ENCODE peak calls at places on chromosomes 4 and X, in six cellular contexts. V, O, R, B, J and N are unnamed samples.

GRCh38 chr4:119655111-119655837 is 26.7 kb upstream of the PDE5A start:
- DNase-seq in V (no peak), O (no peak), R (peak; percentile 76), B (no peak), J (no peak), N (no peak)

GRCh38 chrX:13659057-13659456 is 6.1 kb downstream of the TCEANC start:
- DNase-seq in V (no peak), O (no peak), R (peak; percentile 76), B (peak; percentile 64), J (no peak), N (peak; percentile 77)

GRCh38 chr4:56976878-56977320 is 507 bp downstream of the NOA1 start:
- DNase-seq in V (peak; percentile 73), O (peak; percentile 29), R (no peak), B (peak; percentile 28), J (peak; percentile 72), N (peak; percentile 74)

GRCh38 chrX:19772759-19773623 is 114.4 kb downstream of the SH3KBP1 start:
- DNase-seq in V (no peak), O (no peak), R (no peak), B (no peak), J (no peak), N (no peak)

GRCh38 chr4:11268149-11268548 is 160.5 kb downstream of the HS3ST1 start:
- DNase-seq in V (no peak), O (no peak), R (no peak), B (no peak), J (no peak), N (no peak)

GRCh38 chr4:119139316-119139715 is 3.7 kb downstream of the MYOZ2 start:
- DNase-seq in V (no peak), O (no peak), R (no peak), B (no peak), J (no peak), N (no peak)

GRCh38 chr4:632926-633325 is 7.6 kb downstream of the PDE6B start:
- DNase-seq in V (no peak), O (no peak), R (no peak), B (no peak), J (no peak), N (peak; percentile 13)

GRCh38 chr4:176270669-176271068 is 1.6 kb upstream of the ASB5 start:
- DNase-seq in V (no peak), O (no peak), R (peak; percentile 100), B (peak; percentile 98), J (peak; percentile 80), N (peak; percentile 92)

GRCh38 chr4:24763631-24764302 is 31.6 kb upstream of the SOD3 start:
- DNase-seq in V (no peak), O (no peak), R (peak; percentile 74), B (no peak), J (no peak), N (peak; percentile 96)

GRCh38 chrX:17164079-17164478 is 210.9 kb upstream of the NHS start:
- DNase-seq in V (no peak), O (no peak), R (no peak), B (no peak), J (no peak), N (no peak)

GRCh38 chrX:107135076-107135964 is 16.7 kb upstream of the RBM41 start:
- DNase-seq in V (no peak), O (no peak), R (peak; percentile 54), B (peak; percentile 17), J (no peak), N (no peak)

GRCh38 chr4:15451866-15452765 is 17.6 kb upstream of the CC2D2A start:
- DNase-seq in V (no peak), O (no peak), R (peak; percentile 98), B (peak; percentile 95), J (no peak), N (peak; percentile 82)

GRCh38 chr4:2843909-2844584 is 403 bp downstream of the ADD1 start:
- DNase-seq in V (peak; percentile 43), O (peak; percentile 49), R (peak; percentile 24), B (peak; percentile 58), J (peak; percentile 49), N (peak; percentile 72)

DNA sequence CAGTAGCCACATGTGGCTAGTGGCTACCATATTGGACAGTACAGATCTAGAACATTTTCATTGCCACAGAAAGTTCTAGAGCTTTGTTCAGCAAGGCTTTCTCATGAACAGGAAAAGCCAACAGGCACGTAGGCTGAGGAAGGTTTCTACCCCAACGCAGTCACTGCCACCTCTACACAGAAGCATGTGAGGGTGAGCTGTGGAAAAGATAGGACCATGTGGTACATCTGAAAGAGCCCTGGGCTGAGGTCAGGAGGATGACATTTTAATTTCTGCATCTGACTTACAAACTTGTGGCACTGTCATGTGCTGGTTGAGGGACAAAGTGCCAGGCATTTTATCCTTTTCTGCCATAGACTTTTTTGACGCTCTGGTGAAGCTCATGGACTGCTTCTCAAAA is 454.2 kb downstream of the BCOR start:
- DNase-seq in V (no peak), O (no peak), R (no peak), B (no peak), J (no peak), N (no peak)
- H3K4ac ChIP-seq in V (no peak overlapping the region), O (no peak overlapping the region), R (no peak overlapping the region), B (no peak overlapping the region), J (no peak overlapping the region), N (no peak overlapping the region)

DNA sequence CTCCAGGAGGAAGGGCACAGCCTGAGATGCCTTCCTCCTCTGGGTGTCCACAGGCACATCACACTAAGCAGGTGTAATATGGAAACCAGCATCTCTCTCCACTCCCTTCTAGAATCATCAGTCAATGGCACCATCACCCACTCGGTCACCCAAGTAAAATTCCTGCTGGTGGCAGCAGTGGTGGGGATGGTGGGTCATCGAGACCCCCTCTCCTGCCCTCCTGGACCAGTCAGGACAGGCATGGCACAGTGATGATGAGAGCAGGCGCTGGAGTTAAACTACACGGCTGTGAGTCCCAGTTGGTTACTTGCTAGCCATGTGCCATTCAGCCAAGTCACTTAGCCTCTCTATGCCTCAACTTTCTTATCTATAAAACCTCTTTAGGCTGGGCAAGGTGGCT is 42.5 kb downstream of the SCD5 start:
- DNase-seq in V (no peak), O (no peak), R (no peak), B (no peak), J (no peak), N (no peak)
- H3K4ac ChIP-seq in V (no peak overlapping the region), O (no peak overlapping the region), R (no peak overlapping the region), B (no peak overlapping the region), J (no peak overlapping the region), N (no peak overlapping the region)

GRCh38 chr4:52712991-52713275 is 38.3 kb downstream of the ERVMER34-1 start:
- DNase-seq in V (no peak), O (no peak), R (no peak), B (no peak), J (no peak), N (no peak)
- H3K4ac ChIP-seq in V (no peak overlapping the region), O (no peak overlapping the region), R (peak overlapping the region; percentile 83), B (peak overlapping the region; percentile 71), J (peak overlapping the region; percentile 63), N (peak overlapping the region; percentile 97)

DNA sequence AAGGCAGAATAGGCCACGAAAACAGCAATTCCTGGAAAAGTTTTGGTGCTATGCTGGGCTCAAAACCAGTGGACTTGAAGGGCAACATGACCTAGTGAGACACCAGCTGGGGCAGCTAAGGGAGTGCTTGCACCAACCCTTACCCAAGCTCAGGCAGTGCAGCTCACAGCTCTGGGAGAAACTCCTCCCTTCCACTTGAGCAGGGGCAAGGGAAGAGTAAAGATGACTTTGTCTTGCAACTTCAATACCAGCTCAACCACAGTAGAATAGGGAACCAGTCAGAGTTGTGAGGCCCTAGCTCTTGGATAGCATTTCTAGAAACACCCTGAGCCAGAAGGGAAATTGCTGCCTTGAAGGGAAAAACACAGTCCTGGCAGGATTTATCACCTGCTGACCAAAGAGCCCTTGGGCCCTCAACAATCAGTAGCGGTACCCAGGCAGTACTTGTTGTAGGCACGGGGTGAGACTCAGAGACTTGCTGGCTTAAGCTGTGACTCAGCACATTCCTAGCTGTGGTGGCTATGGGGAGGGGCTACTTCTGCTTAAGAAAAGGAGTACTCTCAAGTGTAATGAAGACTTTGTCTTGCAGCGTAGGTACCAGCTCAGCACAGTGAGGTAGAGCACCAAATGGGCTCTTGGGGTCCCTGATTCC is 19.7 kb upstream of the ABCG2 start:
- DNase-seq in V (peak; percentile 95), O (no peak), R (peak; percentile 85), B (peak; percentile 82), J (peak; percentile 98), N (peak; percentile 61)
- H3K4ac ChIP-seq in V (no peak overlapping the region), O (no peak overlapping the region), R (peak overlapping the region; percentile 96), B (peak overlapping the region; percentile 34), J (peak overlapping the region; percentile 98), N (no peak overlapping the region)

DNA sequence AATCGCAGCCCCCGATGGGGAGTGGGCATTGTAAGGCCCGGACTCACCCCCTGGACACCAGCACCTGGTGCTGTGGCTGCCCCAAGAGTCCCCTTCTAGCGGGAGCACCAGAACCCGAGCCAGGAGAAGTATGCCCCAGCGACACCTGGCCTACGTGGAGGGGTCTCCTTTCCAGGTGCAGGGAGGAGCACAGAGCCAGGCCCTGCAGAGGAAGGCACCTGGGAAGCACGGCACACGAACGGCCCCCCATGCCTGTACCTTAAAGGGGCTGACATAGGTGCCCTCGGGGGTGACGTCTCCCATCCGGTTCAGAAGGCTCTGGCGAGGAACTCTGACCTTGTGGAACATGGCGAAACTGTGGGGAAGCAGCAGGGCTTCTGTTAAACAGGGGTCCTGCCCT is 41.2 kb downstream of the ACOX3 start:
- DNase-seq in V (no peak), O (no peak), R (no peak), B (no peak), J (no peak), N (no peak)
- H3K4ac ChIP-seq in V (no peak overlapping the region), O (no peak overlapping the region), R (no peak overlapping the region), B (no peak overlapping the region), J (no peak overlapping the region), N (no peak overlapping the region)

GRCh38 chr4:142434519-142435224 is 411.4 kb downstream of the INPP4B start:
- DNase-seq in V (peak; percentile 36), O (no peak), R (no peak), B (no peak), J (peak; percentile 45), N (no peak)
- H3K4ac ChIP-seq in V (no peak overlapping the region), O (no peak overlapping the region), R (no peak overlapping the region), B (no peak overlapping the region), J (no peak overlapping the region), N (no peak overlapping the region)

GRCh38 chr4:79578613-79579012 is 170.6 kb upstream of the GK2 start:
- DNase-seq in V (no peak), O (no peak), R (no peak), B (no peak), J (no peak), N (peak; percentile 81)

GRCh38 chr4:79574741-79575451 is 166.9 kb upstream of the GK2 start:
- DNase-seq in V (no peak), O (no peak), R (no peak), B (no peak), J (peak; percentile 9), N (peak; percentile 86)

GRCh38 chr4:79575709-79576479 is 167.9 kb upstream of the GK2 start:
- DNase-seq in V (no peak), O (no peak), R (no peak), B (no peak), J (no peak), N (peak; percentile 99)

GRCh38 chr4:79576480-79576803 is 168.4 kb upstream of the GK2 start:
- DNase-seq in V (no peak), O (peak; percentile 23), R (peak; percentile 18), B (peak; percentile 50), J (peak; percentile 18), N (peak; percentile 65)
- H3K4ac ChIP-seq in V (no peak overlapping the region), O (no peak overlapping the region), R (no peak overlapping the region), B (no peak overlapping the region), J (no peak overlapping the region), N (no peak overlapping the region)